ENCODE peak calls at places on chromosomes 5 and 9, in four cellular contexts. V is stimulated activated CD8-positive, alpha-beta memory T cell treated with anti-CD3 and anti-CD28 coated beads, Interleukin-2, amount 100 ng/mL, for 48 hours; N is spleen; Q is activated CD4-positive, alpha-beta T cell treated with anti-CD3 and anti-CD28 coated beads, Interleukin-2, amount 10 ng/mL, durations not matched to agents 7 days and 5 days. S is an unnamed sample.

GRCh38 chr9:98830554-98830953 is 23.1 kb downstream of the GALNT12 start:
- DNase-seq in V (no peak), N (no peak), Q (no peak), S (no peak)

GRCh38 chr9:123287639-123288038 is 19.3 kb upstream of the STRBP start:
- DNase-seq in V (no peak), N (no peak), Q (no peak), S (no peak)

GRCh38 chr5:145473032-145473642 is 362.0 kb downstream of the PRELID2 start:
- DNase-seq in V (no peak), N (no peak), Q (no peak), S (no peak)

GRCh38 chr5:38675443-38675842 is 119.0 kb upstream of the LIFR start:
- DNase-seq in V (no peak), N (no peak), Q (no peak), S (no peak)

GRCh38 chr5:139402561-139403158 is 1.2 kb downstream of the SPATA24 start:
- DNase-seq in V (no peak), N (no peak), Q (no peak), S (no peak)

GRCh38 chr9:36320457-36320856 is 62.2 kb upstream of the GNE start:
- DNase-seq in V (no peak), N (no peak), Q (no peak), S (no peak)

GRCh38 chr5:69468631-69469030 is 24.0 kb upstream of the OCLN start:
- DNase-seq in V (no peak), N (no peak), Q (no peak), S (no peak)

GRCh38 chr5:73735032-73735734 is 109.2 kb downstream of the ARHGEF28 start:
- DNase-seq in V (no peak), N (no peak), Q (no peak), S (no peak)

GRCh38 chr9:127537792-127538191 is 74.3 kb upstream of the STXBP1 start:
- DNase-seq in V (no peak), N (no peak), Q (no peak), S (no peak)

GRCh38 chr9:5514608-5515260 is 4.4 kb downstream of the PDCD1LG2 start:
- DNase-seq in V (no peak), N (no peak), Q (no peak), S (no peak)

S was measured in GM12892.